ENCODE peak calls at places on chromosomes 5 and 9, in four cellular contexts. M, H, E and N are unnamed samples.

GRCh38 chr5:88734191-88734640 is 148.8 kb downstream of the MEF2C start:
- DNase-seq in M (no peak), H (no peak), E (no peak), N (no peak)

GRCh38 chr5:79503794-79504495 is 10.0 kb downstream of the HOMER1 start:
- DNase-seq in H (no peak), M (no peak), E (no peak), N (no peak)

GRCh38 chr5:6675784-6676499 is 37.3 kb upstream of the TENT4A start:
- DNase-seq in H (no peak), M (no peak), E (no peak), N (no peak)

GRCh38 chr5:109479260-109479860 is 69.6 kb upstream of the PJA2 start:
- DNase-seq in H (no peak), E (no peak), M (peak), N (peak)

GRCh38 chr5:148443998-148444397 is 60.2 kb downstream of the FBXO38 start:
- DNase-seq in M (peak), H (no peak), E (no peak), N (peak)

GRCh38 chr9:4147476-4148214 is 152.2 kb downstream of the GLIS3 start:
- DNase-seq in E (no peak), H (no peak), M (no peak), N (peak)

GRCh38 chr5:146081685-146082084 is 23.7 kb downstream of the PLAC8L1 start:
- DNase-seq in M (no peak), E (no peak), H (no peak), N (no peak)

GRCh38 chr5:130116431-130116830 is 212.2 kb downstream of the CHSY3 start:
- DNase-seq in E (no peak), M (no peak), H (no peak), N (no peak)

GRCh38 chr9:137556069-137556838 is 4.6 kb downstream of the MRPL41 start:
- DNase-seq in M (peak), H (no peak), E (no peak), N (no peak)

GRCh38 chr9:91817493-91818225 is 132.4 kb downstream of the ROR2 start:
- DNase-seq in H (no peak), E (peak), M (peak), N (no peak)

GRCh38 chr5:139385061-139385889 is 2.2 kb upstream of the SLC23A1 start:
- DNase-seq in E (peak), M (no peak), H (no peak), N (peak)

GRCh38 chr5:134046801-134047707 is 42.3 kb upstream of the VDAC1 start:
- DNase-seq in M (no peak), E (no peak), H (no peak), N (peak)

GRCh38 chr9:126661521-126662251 is 48.0 kb downstream of the LMX1B start:
- DNase-seq in E (no peak), M (peak), H (no peak), N (peak)

GRCh38 chr9:37792122-37792521 is 7.3 kb upstream of the EXOSC3 start:
- DNase-seq in E (no peak), M (no peak), H (no peak), N (no peak)

GRCh38 chr9:107730691-107731090 is 241.1 kb upstream of the KLF4 start:
- DNase-seq in E (no peak), H (no peak), M (no peak), N (no peak)

GRCh38 chr5:11525020-11525419 is 379.2 kb downstream of the CTNND2 start:
- DNase-seq in M (no peak), E (no peak), H (no peak), N (no peak)

GRCh38 chr9:38180631-38181030 is 111.6 kb upstream of the SHB start:
- DNase-seq in H (no peak), M (no peak), E (no peak), N (no peak)

GRCh38 chr5:69213513-69214215 is 21.0 kb upstream of the CDK7 start:
- DNase-seq in E (no peak), M (peak), H (no peak), N (peak)

GRCh38 chr9:129650680-129651235 is 8.8 kb upstream of the ASB6 start:
- DNase-seq in M (no peak), E (no peak), H (no peak), N (no peak)

GRCh38 chr5:139725073-139725830 is 70.4 kb upstream of the PSD2 start:
- DNase-seq in M (peak), H (no peak), E (peak), N (peak)

GRCh38 chr5:71982717-71983395 is 124.4 kb upstream of the MAP1B start:
- DNase-seq in E (no peak), M (no peak), H (no peak), N (no peak)

GRCh38 chr5:116856271-116856670 is 281.6 kb upstream of the SEMA6A start:
- DNase-seq in H (no peak), M (no peak), E (no peak), N (no peak)

GRCh38 chr5:58763390-58763789 is 180.5 kb downstream of the RAB3C start:
- DNase-seq in M (no peak), E (no peak), H (no peak), N (no peak)

GRCh38 chr5:120599576-120599975 is 135.5 kb downstream of the PRR16 start:
- DNase-seq in M (peak), H (no peak), E (no peak), N (no peak)

GRCh38 chr5:122101636-122102285 is 23.7 kb upstream of the LOX start:
- DNase-seq in M (peak), H (no peak), E (no peak), N (peak)

GRCh38 chr9:129121483-129121882 is 10.3 kb downstream of the PTPA start:
- DNase-seq in M (peak), H (no peak), E (no peak), N (no peak)

GRCh38 chr9:91162784-91163440 is 198.8 kb downstream of the AUH start:
- DNase-seq in H (no peak), E (peak), M (no peak), N (no peak)

DNA sequence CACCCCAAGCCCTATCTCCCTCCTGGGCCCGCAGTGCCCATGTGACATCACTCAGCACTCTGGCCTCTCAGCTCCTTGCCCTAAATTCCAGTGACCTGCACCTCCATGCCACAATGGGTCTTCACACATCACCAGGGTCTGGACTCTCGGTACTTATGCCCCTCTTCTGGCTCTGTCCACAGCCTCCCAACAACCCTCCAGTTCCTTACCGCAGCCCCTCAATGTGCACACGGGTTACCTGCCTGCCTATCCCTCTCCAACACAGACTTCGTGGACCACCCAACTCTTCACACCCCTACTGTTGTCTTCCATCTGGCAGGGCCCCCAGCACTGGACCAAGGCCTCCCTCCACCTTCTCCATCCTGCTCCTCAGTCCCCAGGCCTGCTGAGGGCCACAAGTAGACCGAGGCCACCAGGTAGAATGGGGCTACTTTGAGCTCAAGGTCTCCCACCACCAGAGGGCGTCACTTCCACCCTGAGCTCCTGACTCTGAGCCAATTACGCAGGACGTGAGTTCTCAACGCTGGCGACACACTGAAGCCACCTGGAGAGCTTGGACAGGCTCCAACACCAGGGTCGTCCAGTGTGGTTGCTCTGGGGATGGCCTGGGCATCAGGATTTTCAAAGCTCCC is 172.1 kb downstream of the GABBR2 start:
- DNase-seq in E (no peak), H (no peak), M (no peak), N (peak)
- TF ChIP-seq CTCF in E (no peak), H (no peak), M (peak), N (peak)

DNA sequence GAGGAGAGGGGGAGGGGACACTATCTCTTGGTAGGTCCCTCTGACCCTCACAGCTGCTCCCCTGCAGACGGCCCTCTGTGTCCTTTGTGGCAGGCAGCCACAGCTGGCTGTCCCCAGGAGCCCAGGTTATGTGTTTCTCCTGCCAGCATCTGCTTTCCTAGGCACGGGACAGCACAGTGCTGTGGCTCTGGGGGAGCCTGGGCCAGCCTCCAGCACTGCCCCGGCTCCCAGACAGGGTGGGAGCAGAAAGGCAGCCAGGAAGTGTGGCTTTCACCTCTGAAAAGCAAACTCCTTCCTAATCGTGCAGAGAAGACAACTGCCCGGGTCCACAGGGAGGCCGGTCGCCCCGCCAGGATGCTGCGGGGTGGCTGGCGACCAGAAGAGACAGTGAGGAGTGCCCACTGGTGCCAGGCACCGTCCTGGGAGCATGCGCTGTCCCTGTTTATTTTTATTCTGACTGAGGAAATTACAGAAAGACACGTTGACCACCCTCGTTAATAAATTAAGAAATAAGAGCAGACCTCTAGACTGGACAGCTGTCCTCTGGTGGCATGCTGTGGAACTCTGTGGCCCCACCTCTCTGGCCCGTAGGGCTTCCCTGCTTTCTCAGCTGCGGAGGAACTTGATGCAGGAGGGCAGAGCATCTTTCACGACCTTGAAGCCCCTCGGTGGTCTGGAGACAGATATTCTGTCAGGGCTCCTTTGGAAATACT is 240.3 kb downstream of the FANCC start:
- DNase-seq in M (no peak), H (no peak), E (peak), N (no peak)
- TF ChIP-seq CTCF in M (peak), H (no peak), E (peak), N (no peak)

DNA sequence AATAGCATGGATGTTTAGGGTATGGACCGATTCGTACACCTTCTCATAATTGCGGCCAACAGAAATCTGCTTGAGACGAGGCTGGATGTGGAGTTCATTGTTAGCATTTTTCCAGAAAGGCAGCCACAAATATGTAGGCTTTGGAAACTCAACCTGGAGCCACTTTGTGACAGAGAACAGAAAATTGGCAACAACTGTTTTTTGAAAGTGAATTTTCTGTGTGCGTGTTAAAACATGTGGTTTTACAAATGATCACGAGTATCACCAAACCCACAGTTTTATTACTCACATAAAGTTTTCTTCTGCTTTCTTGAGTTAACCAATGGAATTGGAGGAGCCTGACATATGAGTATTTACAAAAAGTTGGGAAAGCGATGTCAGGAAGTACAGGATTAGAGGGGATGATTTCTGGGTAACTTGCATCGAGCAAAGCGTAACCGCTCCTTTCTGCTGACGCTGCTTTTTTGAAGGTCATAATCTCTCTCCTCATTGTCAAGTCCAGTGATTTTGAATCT is 138.5 kb upstream of the TAF11L2 start:
- DNase-seq in H (no peak), M (peak), E (no peak), N (no peak)
- TF ChIP-seq CTCF in H (no peak), M (no peak), E (no peak), N (no peak)

DNA sequence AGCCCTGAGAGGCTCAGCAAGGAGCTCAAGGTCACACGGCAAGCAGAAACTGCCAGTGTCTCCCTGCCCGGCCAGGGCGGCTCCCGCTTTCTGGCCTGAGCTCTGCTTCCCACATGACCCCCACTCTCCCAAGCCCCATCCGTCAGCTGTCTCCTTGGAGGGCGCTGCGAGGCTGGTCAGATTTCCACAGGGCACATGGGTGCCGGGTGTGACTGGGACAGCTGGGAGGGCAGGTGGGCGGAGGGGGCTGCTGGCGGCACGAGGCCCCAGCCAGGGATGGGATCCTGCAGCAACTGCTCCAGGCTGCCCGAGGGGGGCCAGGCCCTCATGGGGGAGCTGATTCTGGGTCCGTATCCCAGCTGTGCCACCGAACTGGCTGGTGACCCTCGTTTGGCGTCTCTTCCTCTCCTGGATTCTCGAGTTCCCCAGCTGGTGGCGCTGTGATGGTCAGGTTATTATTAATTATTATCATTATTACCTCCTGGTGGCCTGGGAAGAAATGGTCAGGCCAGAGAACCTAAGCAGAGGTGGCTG is 12.9 kb upstream of the WDR38 start:
- DNase-seq in M (no peak), E (no peak), H (no peak), N (peak)
- TF ChIP-seq CTCF in M (peak), E (no peak), H (no peak), N (peak)

DNA sequence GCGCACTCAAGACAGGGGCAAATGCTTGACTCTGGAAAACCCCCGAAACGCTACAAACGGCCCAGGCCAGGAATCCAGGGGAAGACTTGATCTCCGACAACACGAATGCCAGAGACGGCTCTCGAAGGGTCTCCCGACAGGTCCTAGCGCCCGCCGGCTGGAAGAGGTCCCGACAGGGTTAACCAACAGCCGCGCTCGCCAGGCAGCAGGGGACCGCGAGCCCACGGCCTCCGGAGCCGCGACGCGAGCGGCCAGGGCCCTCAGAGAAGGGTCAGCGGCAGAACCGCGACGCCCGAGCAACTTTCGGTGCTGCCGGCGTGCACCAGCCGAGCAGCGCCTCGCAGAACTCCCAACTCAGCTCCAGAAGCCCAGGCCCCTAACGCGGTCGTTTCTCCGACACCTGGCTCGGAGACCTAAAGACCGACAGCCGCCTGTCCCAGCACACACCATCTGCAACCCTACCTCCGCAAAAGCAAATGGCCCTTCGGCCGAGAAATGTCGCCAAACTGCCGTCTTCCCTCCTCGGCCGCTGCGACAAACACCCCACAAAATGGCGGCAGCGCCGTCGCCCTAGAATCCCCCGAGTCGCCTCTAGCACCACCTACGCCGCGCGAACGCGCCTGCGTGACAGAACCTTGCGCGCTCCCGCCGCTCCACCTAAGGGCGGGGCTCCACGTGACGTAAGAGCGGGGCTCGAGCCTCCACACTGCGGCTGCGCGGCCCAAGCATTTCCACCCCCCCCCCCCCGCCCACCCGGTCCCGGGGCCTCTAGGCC is at the start of gene CLK4:
- DNase-seq in H (peak), M (peak), E (peak), N (peak)
- TF ChIP-seq CTCF in H (no peak), M (no peak), E (peak), N (peak)

GRCh38 chr9:6834306-6834705 is 76.5 kb downstream of the KDM4C start:
- DNase-seq in M (no peak), H (no peak), E (no peak), N (no peak)

GRCh38 chr9:6827370-6827949 is 69.7 kb downstream of the KDM4C start:
- DNase-seq in M (peak), E (no peak), H (no peak), N (peak)

GRCh38 chr9:6833518-6834192 is 75.9 kb downstream of the KDM4C start:
- DNase-seq in H (no peak), M (peak), E (no peak), N (no peak)

DNA sequence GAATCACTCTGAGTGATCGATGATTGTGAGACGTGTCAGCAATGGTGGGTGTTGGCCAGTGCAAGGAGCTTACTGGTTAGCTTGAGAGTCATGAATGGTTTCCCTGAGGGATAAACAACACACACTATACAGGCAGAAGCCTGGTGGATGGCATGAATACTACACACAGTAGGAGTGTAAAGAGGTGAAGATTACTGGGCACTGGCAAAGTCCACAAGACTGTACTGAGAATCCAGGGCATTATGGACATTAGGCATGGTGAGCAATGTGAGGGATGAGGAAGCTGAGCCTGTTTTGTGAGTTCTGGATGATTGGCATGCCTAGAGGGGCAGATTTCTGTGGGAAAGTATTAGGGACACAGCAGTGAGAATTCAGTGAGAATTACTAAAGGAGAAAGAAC is 71.3 kb downstream of the KDM4C start:
- DNase-seq in H (no peak), M (peak), E (no peak), N (peak)
- TF ChIP-seq CTCF in H (no peak), M (no peak), E (no peak), N (no peak)

GRCh38 chr5:127875235-127876021 is 172.2 kb downstream of the CCDC192 start:
- DNase-seq in M (peak), H (no peak), E (no peak), N (peak)
- TF ChIP-seq CTCF in M (peak), H (no peak), E (no peak), N (peak)

GRCh38 chr5:40716590-40716989 is 36.9 kb downstream of the PTGER4 start:
- DNase-seq in E (no peak), H (no peak), M (no peak), N (no peak)

GRCh38 chr5:40720071-40720470 is 35.7 kb downstream of the TTC33 start:
- DNase-seq in M (no peak), H (no peak), E (no peak), N (no peak)

GRCh38 chr5:40717281-40717680 is 37.6 kb downstream of the PTGER4 start:
- DNase-seq in H (no peak), E (no peak), M (peak), N (no peak)

GRCh38 chr5:40716000-40716399 is 36.3 kb downstream of the PTGER4 start:
- DNase-seq in H (no peak), E (no peak), M (no peak), N (no peak)
- TF ChIP-seq CTCF in H (no peak), E (no peak), M (peak), N (no peak)